ENCODE peak calls at places on chromosome 11, in seven cellular contexts. One of them, this sample, is unnamed. For H3K9me3, the result is how much of the 10 kb centered on the place peaks cover.

GRCh38 chr11:32870676-32871075 is 21.9 kb upstream of the QSER1 start:
- DNase-seq in cardiac muscle cell: peak
- DNase-seq in A549: no peak
- DNase-seq in astrocyte: no peak
- DNase-seq in thoracic aorta: no peak
- DNase-seq in AG04450: no peak
- DNase-seq in BE2C: peak
- DNase-seq in this sample: no peak

GRCh38 chr11:122690801-122691649 is 35.5 kb downstream of the UBASH3B start:
- DNase-seq in cardiac muscle cell: peak
- DNase-seq in A549: no peak
- DNase-seq in astrocyte: no peak
- DNase-seq in thoracic aorta: no peak
- DNase-seq in AG04450: no peak
- DNase-seq in BE2C: no peak
- DNase-seq in this sample: no peak

GRCh38 chr11:76408171-76408965 is 27.2 kb downstream of the GVQW3 start:
- DNase-seq in cardiac muscle cell: no peak
- DNase-seq in A549: no peak
- DNase-seq in astrocyte: no peak
- DNase-seq in thoracic aorta: no peak
- DNase-seq in AG04450: no peak
- DNase-seq in BE2C: peak
- DNase-seq in this sample: no peak

GRCh38 chr11:6268811-6269210 is 9.2 kb downstream of the CCKBR start:
- DNase-seq in cardiac muscle cell: no peak
- DNase-seq in A549: no peak
- DNase-seq in astrocyte: no peak
- DNase-seq in thoracic aorta: no peak
- DNase-seq in AG04450: no peak
- DNase-seq in BE2C: no peak
- DNase-seq in this sample: no peak

GRCh38 chr11:19573666-19574065 is 139.0 kb upstream of the NAV2 start:
- DNase-seq in cardiac muscle cell: no peak
- DNase-seq in A549: no peak
- DNase-seq in astrocyte: no peak
- DNase-seq in thoracic aorta: no peak
- DNase-seq in AG04450: no peak
- DNase-seq in BE2C: peak
- DNase-seq in this sample: no peak

GRCh38 chr11:47047972-47048371 is 111.4 kb downstream of the CSTPP1 start:
- DNase-seq in cardiac muscle cell: no peak
- DNase-seq in A549: no peak
- DNase-seq in astrocyte: no peak
- DNase-seq in thoracic aorta: no peak
- DNase-seq in AG04450: no peak
- DNase-seq in BE2C: no peak
- DNase-seq in this sample: no peak

GRCh38 chr11:94120946-94121345 is 7.7 kb upstream of the PANX1 start:
- DNase-seq in cardiac muscle cell: no peak
- DNase-seq in A549: no peak
- DNase-seq in astrocyte: peak
- DNase-seq in thoracic aorta: no peak
- DNase-seq in AG04450: peak
- DNase-seq in BE2C: no peak
- DNase-seq in this sample: no peak

GRCh38 chr11:80346660-80347059 is 905.8 kb upstream of the TENM4 start:
- DNase-seq in cardiac muscle cell: no peak
- DNase-seq in A549: no peak
- DNase-seq in astrocyte: no peak
- DNase-seq in thoracic aorta: no peak
- DNase-seq in AG04450: no peak
- DNase-seq in BE2C: no peak
- DNase-seq in this sample: no peak

GRCh38 chr11:115420524-115420923 is 83.7 kb downstream of the CADM1 start:
- DNase-seq in cardiac muscle cell: no peak
- DNase-seq in A549: no peak
- DNase-seq in astrocyte: no peak
- DNase-seq in thoracic aorta: no peak
- DNase-seq in AG04450: no peak
- DNase-seq in BE2C: no peak
- DNase-seq in this sample: no peak

GRCh38 chr11:103257360-103257759 is 148.1 kb downstream of the DYNC2H1 start:
- DNase-seq in cardiac muscle cell: peak
- DNase-seq in A549: peak
- DNase-seq in astrocyte: peak
- DNase-seq in thoracic aorta: no peak
- DNase-seq in AG04450: no peak
- DNase-seq in BE2C: no peak
- DNase-seq in this sample: no peak

GRCh38 chr11:94201004-94201465 is 72.4 kb downstream of the PANX1 start:
- DNase-seq in cardiac muscle cell: no peak
- DNase-seq in A549: peak
- DNase-seq in astrocyte: peak
- DNase-seq in thoracic aorta: no peak
- DNase-seq in AG04450: peak
- DNase-seq in BE2C: no peak
- DNase-seq in this sample: no peak

GRCh38 chr11:73340164-73340563 is 32.1 kb downstream of the ARHGEF17 start:
- DNase-seq in cardiac muscle cell: no peak
- DNase-seq in A549: no peak
- DNase-seq in astrocyte: no peak
- DNase-seq in thoracic aorta: no peak
- DNase-seq in AG04450: no peak
- DNase-seq in BE2C: no peak
- DNase-seq in this sample: no peak

GRCh38 chr11:64444838-64445441 is 86.0 kb downstream of the RPS6KA4 start:
- DNase-seq in cardiac muscle cell: peak
- DNase-seq in A549: peak
- DNase-seq in astrocyte: peak
- DNase-seq in thoracic aorta: no peak
- DNase-seq in AG04450: no peak
- DNase-seq in BE2C: peak
- DNase-seq in this sample: no peak

GRCh38 chr11:132734217-132734616 is 798.1 kb downstream of the OPCML start:
- DNase-seq in cardiac muscle cell: peak
- DNase-seq in A549: no peak
- DNase-seq in astrocyte: peak
- DNase-seq in thoracic aorta: no peak
- DNase-seq in AG04450: peak
- DNase-seq in BE2C: no peak
- DNase-seq in this sample: no peak

GRCh38 chr11:35787626-35788025 is 125.1 kb downstream of the TRIM44 start:
- DNase-seq in cardiac muscle cell: no peak
- DNase-seq in A549: no peak
- DNase-seq in astrocyte: no peak
- DNase-seq in thoracic aorta: no peak
- DNase-seq in AG04450: no peak
- DNase-seq in BE2C: no peak
- DNase-seq in this sample: no peak

GRCh38 chr11:61962213-61963015 is 5.0 kb downstream of the FTH1 start:
- DNase-seq in cardiac muscle cell: peak
- DNase-seq in A549: peak
- DNase-seq in astrocyte: no peak
- DNase-seq in thoracic aorta: no peak
- DNase-seq in AG04450: no peak
- DNase-seq in BE2C: no peak
- DNase-seq in this sample: no peak

GRCh38 chr11:128302425-128303186 is 284.8 kb downstream of the ETS1 start:
- DNase-seq in cardiac muscle cell: no peak
- DNase-seq in A549: no peak
- DNase-seq in astrocyte: no peak
- DNase-seq in thoracic aorta: no peak
- DNase-seq in AG04450: no peak
- DNase-seq in BE2C: no peak
- DNase-seq in this sample: no peak

GRCh38 chr11:12142909-12143308 is 32.5 kb downstream of the MICAL2 start:
- DNase-seq in cardiac muscle cell: no peak
- DNase-seq in A549: no peak
- DNase-seq in astrocyte: no peak
- DNase-seq in thoracic aorta: no peak
- DNase-seq in AG04450: no peak
- DNase-seq in BE2C: no peak
- DNase-seq in this sample: no peak
- H3K9me3 ChIP-seq in cardiac muscle cell: under half
- H3K9me3 ChIP-seq in A549: under half
- H3K9me3 ChIP-seq in astrocyte: under half
- H3K9me3 ChIP-seq in thoracic aorta: under half
- H3K9me3 ChIP-seq in AG04450: under half
- H3K9me3 ChIP-seq in BE2C: under half
- H3K9me3 ChIP-seq in this sample: under half

DNA sequence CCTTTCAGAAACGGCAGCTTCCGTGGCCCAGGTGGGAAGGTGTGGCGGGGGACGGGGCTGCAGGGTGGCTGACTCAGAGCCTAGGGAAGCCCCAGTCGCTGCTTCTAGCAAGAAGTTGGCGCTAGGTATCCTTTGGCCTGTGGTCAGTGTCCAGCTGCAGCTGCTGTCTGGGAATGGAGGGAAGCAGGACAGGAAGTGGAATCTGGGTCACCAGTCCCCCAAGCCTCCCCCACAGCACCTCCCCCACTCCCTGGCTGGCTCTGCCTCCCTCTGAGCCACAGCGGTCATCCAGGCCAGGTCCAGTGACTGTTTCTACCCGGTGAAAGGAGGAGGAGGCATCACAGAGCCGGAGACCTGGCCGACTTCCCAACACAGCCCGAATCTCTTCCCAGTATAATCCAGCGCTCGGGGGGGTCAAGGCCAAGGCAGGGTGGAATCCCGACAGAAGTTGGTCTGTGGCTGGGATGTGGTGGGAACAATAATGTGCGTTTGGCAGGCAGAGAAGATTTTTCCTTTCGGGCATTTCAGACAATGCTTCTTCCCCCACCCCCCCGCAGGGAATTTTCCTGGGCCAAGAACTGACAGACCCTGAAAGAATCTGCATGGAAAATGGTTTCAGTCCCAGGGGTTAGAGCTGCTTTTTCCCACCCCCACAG is 45.1 kb downstream of the C11orf96 start:
- DNase-seq in cardiac muscle cell: peak
- DNase-seq in A549: no peak
- DNase-seq in astrocyte: peak
- DNase-seq in thoracic aorta: peak
- DNase-seq in AG04450: no peak
- DNase-seq in BE2C: peak
- DNase-seq in this sample: no peak
- H3K9me3 ChIP-seq in cardiac muscle cell: under half
- H3K9me3 ChIP-seq in A549: under half
- H3K9me3 ChIP-seq in astrocyte: under half
- H3K9me3 ChIP-seq in thoracic aorta: under half
- H3K9me3 ChIP-seq in AG04450: under half
- H3K9me3 ChIP-seq in BE2C: under half
- H3K9me3 ChIP-seq in this sample: under half

GRCh38 chr11:114059278-114059983 is at the start of gene ZBTB16:
- DNase-seq in cardiac muscle cell: peak
- DNase-seq in A549: no peak
- DNase-seq in astrocyte: no peak
- DNase-seq in thoracic aorta: peak
- DNase-seq in AG04450: no peak
- DNase-seq in BE2C: peak
- DNase-seq in this sample: no peak

GRCh38 chr11:114059984-114060401 is 482 bp downstream of the ZBTB16 start:
- DNase-seq in cardiac muscle cell: peak
- DNase-seq in A549: no peak
- DNase-seq in astrocyte: no peak
- DNase-seq in thoracic aorta: no peak
- DNase-seq in AG04450: no peak
- DNase-seq in BE2C: no peak
- DNase-seq in this sample: no peak

GRCh38 chr11:114057605-114058004 is 1.9 kb upstream of the ZBTB16 start:
- DNase-seq in cardiac muscle cell: no peak
- DNase-seq in A549: no peak
- DNase-seq in astrocyte: no peak
- DNase-seq in thoracic aorta: no peak
- DNase-seq in AG04450: no peak
- DNase-seq in BE2C: no peak
- DNase-seq in this sample: no peak

GRCh38 chr11:114058026-114058706 is 1.3 kb upstream of the ZBTB16 start:
- DNase-seq in cardiac muscle cell: peak
- DNase-seq in A549: no peak
- DNase-seq in astrocyte: no peak
- DNase-seq in thoracic aorta: no peak
- DNase-seq in AG04450: no peak
- DNase-seq in BE2C: no peak
- DNase-seq in this sample: no peak

DNA sequence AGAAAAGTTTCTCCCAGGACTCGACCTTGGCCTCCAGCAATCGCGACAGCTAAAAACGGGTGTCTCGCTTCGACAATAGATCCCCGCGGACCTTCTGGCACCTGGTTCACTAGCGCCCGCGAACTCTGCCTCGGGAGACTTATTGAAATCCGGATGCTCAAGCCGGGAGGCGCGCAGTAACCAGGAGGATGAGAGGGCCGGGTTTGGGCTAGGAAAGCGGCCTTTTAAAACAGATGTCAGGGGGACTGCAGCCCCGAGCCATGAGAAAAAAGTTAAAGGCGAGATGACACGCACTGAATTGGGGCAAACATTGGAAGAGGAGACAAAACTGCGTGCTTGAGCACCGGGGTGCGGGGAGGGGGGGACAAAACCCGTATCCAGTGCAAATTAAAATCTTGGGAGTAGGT is 637 bp upstream of the ZBTB16 start:
- DNase-seq in cardiac muscle cell: peak
- DNase-seq in A549: no peak
- DNase-seq in astrocyte: no peak
- DNase-seq in thoracic aorta: no peak
- DNase-seq in AG04450: no peak
- DNase-seq in BE2C: no peak
- DNase-seq in this sample: no peak
- H3K9me3 ChIP-seq in cardiac muscle cell: under half
- H3K9me3 ChIP-seq in A549: under half
- H3K9me3 ChIP-seq in astrocyte: under half
- H3K9me3 ChIP-seq in thoracic aorta: under half
- H3K9me3 ChIP-seq in AG04450: under half
- H3K9me3 ChIP-seq in BE2C: under half
- H3K9me3 ChIP-seq in this sample: under half

GRCh38 chr11:31802609-31802989 is 8.5 kb downstream of the PAX6 start:
- DNase-seq in cardiac muscle cell: no peak
- DNase-seq in A549: no peak
- DNase-seq in astrocyte: no peak
- DNase-seq in thoracic aorta: no peak
- DNase-seq in AG04450: no peak
- DNase-seq in BE2C: no peak
- DNase-seq in this sample: no peak
- H3K9me3 ChIP-seq in cardiac muscle cell: under half
- H3K9me3 ChIP-seq in A549: under half
- H3K9me3 ChIP-seq in astrocyte: under half
- H3K9me3 ChIP-seq in thoracic aorta: under half
- H3K9me3 ChIP-seq in AG04450: under half
- H3K9me3 ChIP-seq in BE2C: under half
- H3K9me3 ChIP-seq in this sample: under half